ENCODE peak calls at places on chromosomes 6 and 20, in seven cellular contexts. One of them, this sample, is unnamed.

GRCh38 chr6:110878751-110879539 is 4.4 kb downstream of the AMD1 start:
- DNase-seq in activated T-cell treated with anti-CD3 and anti-CD28 coated beads, Interleukin-2, amount 50 U/mL, for 1 hour: peak
- DNase-seq in substantia nigra: peak
- DNase-seq in endodermal cell: peak
- DNase-seq in anterior cingulate cortex: peak
- DNase-seq in stimulated activated CD4-positive, alpha-beta T cell treated with anti-CD3 and anti-CD28 coated beads, TNF-alpha, amount 100 ng/mL, for 1 hour: no peak
- DNase-seq in colonic mucosa: peak
- DNase-seq in this sample: peak

GRCh38 chr20:63330940-63331339 is 30.2 kb downstream of the CHRNA4 start:
- DNase-seq in activated T-cell treated with anti-CD3 and anti-CD28 coated beads, Interleukin-2, amount 50 U/mL, for 1 hour: no peak
- DNase-seq in substantia nigra: no peak
- DNase-seq in endodermal cell: peak
- DNase-seq in anterior cingulate cortex: no peak
- DNase-seq in stimulated activated CD4-positive, alpha-beta T cell treated with anti-CD3 and anti-CD28 coated beads, TNF-alpha, amount 100 ng/mL, for 1 hour: no peak
- DNase-seq in colonic mucosa: no peak
- DNase-seq in this sample: no peak

GRCh38 chr6:34717466-34717865 is 20.9 kb upstream of the ILRUN start:
- DNase-seq in activated T-cell treated with anti-CD3 and anti-CD28 coated beads, Interleukin-2, amount 50 U/mL, for 1 hour: no peak
- DNase-seq in substantia nigra: no peak
- DNase-seq in endodermal cell: no peak
- DNase-seq in anterior cingulate cortex: no peak
- DNase-seq in stimulated activated CD4-positive, alpha-beta T cell treated with anti-CD3 and anti-CD28 coated beads, TNF-alpha, amount 100 ng/mL, for 1 hour: no peak
- DNase-seq in colonic mucosa: no peak
- DNase-seq in this sample: no peak

GRCh38 chr6:155100087-155100486 is 105.0 kb downstream of the TIAM2 start:
- DNase-seq in activated T-cell treated with anti-CD3 and anti-CD28 coated beads, Interleukin-2, amount 50 U/mL, for 1 hour: no peak
- DNase-seq in substantia nigra: no peak
- DNase-seq in endodermal cell: peak
- DNase-seq in anterior cingulate cortex: no peak
- DNase-seq in stimulated activated CD4-positive, alpha-beta T cell treated with anti-CD3 and anti-CD28 coated beads, TNF-alpha, amount 100 ng/mL, for 1 hour: no peak
- DNase-seq in colonic mucosa: no peak
- DNase-seq in this sample: no peak

GRCh38 chr6:44831002-44831610 is 443.6 kb downstream of the CDC5L start:
- DNase-seq in activated T-cell treated with anti-CD3 and anti-CD28 coated beads, Interleukin-2, amount 50 U/mL, for 1 hour: no peak
- DNase-seq in substantia nigra: no peak
- DNase-seq in endodermal cell: no peak
- DNase-seq in anterior cingulate cortex: no peak
- DNase-seq in stimulated activated CD4-positive, alpha-beta T cell treated with anti-CD3 and anti-CD28 coated beads, TNF-alpha, amount 100 ng/mL, for 1 hour: no peak
- DNase-seq in colonic mucosa: no peak
- DNase-seq in this sample: no peak

GRCh38 chr20:59207742-59208357 is 44.2 kb downstream of the ZNF831 start:
- DNase-seq in activated T-cell treated with anti-CD3 and anti-CD28 coated beads, Interleukin-2, amount 50 U/mL, for 1 hour: peak
- DNase-seq in substantia nigra: peak
- DNase-seq in endodermal cell: peak
- DNase-seq in anterior cingulate cortex: peak
- DNase-seq in stimulated activated CD4-positive, alpha-beta T cell treated with anti-CD3 and anti-CD28 coated beads, TNF-alpha, amount 100 ng/mL, for 1 hour: peak
- DNase-seq in colonic mucosa: peak
- DNase-seq in this sample: peak

GRCh38 chr20:49635171-49635570 is 67.2 kb upstream of the PTGIS start:
- DNase-seq in activated T-cell treated with anti-CD3 and anti-CD28 coated beads, Interleukin-2, amount 50 U/mL, for 1 hour: no peak
- DNase-seq in substantia nigra: no peak
- DNase-seq in endodermal cell: no peak
- DNase-seq in anterior cingulate cortex: no peak
- DNase-seq in stimulated activated CD4-positive, alpha-beta T cell treated with anti-CD3 and anti-CD28 coated beads, TNF-alpha, amount 100 ng/mL, for 1 hour: no peak
- DNase-seq in colonic mucosa: peak
- DNase-seq in this sample: no peak

GRCh38 chr6:80333342-80333741 is 226.9 kb downstream of the BCKDHB start:
- DNase-seq in activated T-cell treated with anti-CD3 and anti-CD28 coated beads, Interleukin-2, amount 50 U/mL, for 1 hour: no peak
- DNase-seq in substantia nigra: no peak
- DNase-seq in endodermal cell: no peak
- DNase-seq in anterior cingulate cortex: no peak
- DNase-seq in stimulated activated CD4-positive, alpha-beta T cell treated with anti-CD3 and anti-CD28 coated beads, TNF-alpha, amount 100 ng/mL, for 1 hour: no peak
- DNase-seq in colonic mucosa: no peak
- DNase-seq in this sample: no peak

This sample was measured in activated CD4-positive, alpha-beta memory T cell treated with anti-CD3 and anti-CD28 coated beads, Interleukin-2, amount 10 ng/mL, durations not matched to agents 7 days and 5 days.